ENCODE peak calls at places on chromosomes 12 and 14, in four cellular contexts. D is GM12878, Y is K562, B is HepG2. F is an unnamed sample.

GRCh38 chr12:7180685-7181084 is 8.8 kb upstream of the PEX5 start:
- DNase-seq in Y (no peak), B (no peak), D (no peak), F (no peak)

GRCh38 chr14:65948302-65948701 is 535.8 kb downstream of the FUT8 start:
- DNase-seq in Y (no peak), B (peak), D (no peak), F (no peak)

GRCh38 chr14:36442824-36443241 is 77.2 kb downstream of the NKX2-1 start:
- DNase-seq in B (no peak), D (no peak), Y (no peak), F (no peak)

GRCh38 chr14:51774209-51774608 is 86.2 kb upstream of the GNG2 start:
- DNase-seq in B (no peak), D (no peak), Y (no peak), F (no peak)

GRCh38 chr14:62181591-62181990 is 419.4 kb downstream of the SNAPC1 start:
- DNase-seq in D (no peak), B (no peak), Y (no peak), F (no peak)

GRCh38 chr14:58772061-58772604 is 134.4 kb downstream of the DACT1 start:
- DNase-seq in Y (no peak), D (no peak), B (no peak), F (no peak)

GRCh38 chr12:123892180-123892559 is 80.5 kb downstream of the CCDC92 start:
- DNase-seq in Y (no peak), D (no peak), B (no peak), F (no peak)

GRCh38 chr14:83556065-83556464 is 1973.9 kb upstream of the FLRT2 start:
- DNase-seq in B (no peak), D (no peak), Y (no peak), F (no peak)

GRCh38 chr12:109772622-109773321 is 59.1 kb downstream of the FAM222A start:
- DNase-seq in D (no peak), B (no peak), Y (no peak), F (no peak)

GRCh38 chr14:23373041-23373440 is 432 bp downstream of the IL25 start:
- DNase-seq in D (no peak), B (no peak), Y (no peak), F (no peak)

GRCh38 chr14:104930526-104931322 is 6.0 kb downstream of the PLD4 start:
- DNase-seq in B (no peak), Y (no peak), D (no peak), F (peak)

GRCh38 chr14:61651355-61651754 is 44.0 kb upstream of the HIF1A start:
- DNase-seq in B (no peak), Y (no peak), D (no peak), F (no peak)

GRCh38 chr12:94240171-94240570 is 91.8 kb downstream of the PLXNC1 start:
- DNase-seq in D (peak), Y (no peak), B (no peak), F (no peak)

GRCh38 chr14:101121399-101122113 is 218.0 kb upstream of the RTL1 start:
- DNase-seq in D (no peak), Y (no peak), B (no peak), F (no peak)

GRCh38 chr12:42609605-42610004 is 20.1 kb upstream of the PRICKLE1 start:
- DNase-seq in Y (no peak), D (no peak), B (no peak), F (no peak)

GRCh38 chr12:108568653-108569154 is 6.3 kb downstream of the ISCU start:
- DNase-seq in Y (no peak), D (peak), B (no peak), F (no peak)

GRCh38 chr14:75452900-75453816 is 25.3 kb downstream of the JDP2 start:
- DNase-seq in Y (no peak), D (no peak), B (peak), F (no peak)

GRCh38 chr14:77158175-77158908 is 16.8 kb upstream of the ZDHHC22 start:
- DNase-seq in D (no peak), Y (peak), B (no peak), F (no peak)

GRCh38 chr14:94994245-94994644 is 163.1 kb downstream of the DICER1 start:
- DNase-seq in B (no peak), D (no peak), Y (no peak), F (no peak)

GRCh38 chr12:104588048-104588942 is 131.5 kb downstream of the CHST11 start:
- DNase-seq in Y (no peak), B (no peak), D (no peak), F (no peak)

GRCh38 chr12:124564232-124564958 is 3.0 kb downstream of the NCOR2 start:
- DNase-seq in Y (no peak), B (no peak), D (no peak), F (no peak)

GRCh38 chr12:105671720-105672119 is 341.2 kb downstream of the C12orf75 start:
- DNase-seq in D (no peak), B (no peak), Y (no peak), F (no peak)

GRCh38 chr12:133081408-133081806 is 684 bp downstream of the ZNF140 start:
- DNase-seq in Y (no peak), D (no peak), B (no peak), F (no peak)

GRCh38 chr14:24425704-24426103 is 3.8 kb downstream of the CBLN3 start:
- DNase-seq in D (no peak), B (peak), Y (peak), F (no peak)

GRCh38 chr12:124565071-124565491 is 2.3 kb downstream of the NCOR2 start:
- DNase-seq in D (no peak), B (no peak), Y (no peak), F (no peak)

GRCh38 chr12:57233357-57234232 is 4.1 kb downstream of the SHMT2 start:
- DNase-seq in Y (no peak), D (no peak), B (no peak), F (no peak)

GRCh38 chr12:102527256-102527720 is 46.9 kb upstream of the IGF1 start:
- DNase-seq in B (no peak), D (no peak), Y (no peak), F (no peak)

GRCh38 chr14:89378119-89378518 is 38.9 kb downstream of the FOXN3 start:
- DNase-seq in D (no peak), B (no peak), Y (no peak), F (no peak)

GRCh38 chr12:48105321-48105866 is 485 bp downstream of the SENP1 start:
- DNase-seq in B (no peak), Y (no peak), D (peak), F (no peak)

GRCh38 chr12:94299846-94300245 is 151.5 kb downstream of the PLXNC1 start:
- DNase-seq in Y (peak), D (no peak), B (peak), F (no peak)

GRCh38 chr12:11771895-11772502 is 122.5 kb downstream of the ETV6 start:
- DNase-seq in B (no peak), Y (no peak), D (no peak), F (no peak)

GRCh38 chr12:11769723-11770514 is 120.4 kb downstream of the ETV6 start:
- DNase-seq in B (no peak), Y (no peak), D (no peak), F (no peak)

GRCh38 chr12:11773889-11774677 is 124.6 kb downstream of the ETV6 start:
- DNase-seq in B (no peak), D (no peak), Y (no peak), F (no peak)

GRCh38 chr12:11768233-11768965 is 118.9 kb downstream of the ETV6 start:
- DNase-seq in B (peak), Y (no peak), D (no peak), F (no peak)

GRCh38 chr12:11771356-11771755 is 121.9 kb downstream of the ETV6 start:
- DNase-seq in Y (no peak), D (no peak), B (no peak), F (no peak)
- TF ChIP-seq FOXK2 in Y (no peak), D (no peak), B (no peak), F (no peak)

DNA sequence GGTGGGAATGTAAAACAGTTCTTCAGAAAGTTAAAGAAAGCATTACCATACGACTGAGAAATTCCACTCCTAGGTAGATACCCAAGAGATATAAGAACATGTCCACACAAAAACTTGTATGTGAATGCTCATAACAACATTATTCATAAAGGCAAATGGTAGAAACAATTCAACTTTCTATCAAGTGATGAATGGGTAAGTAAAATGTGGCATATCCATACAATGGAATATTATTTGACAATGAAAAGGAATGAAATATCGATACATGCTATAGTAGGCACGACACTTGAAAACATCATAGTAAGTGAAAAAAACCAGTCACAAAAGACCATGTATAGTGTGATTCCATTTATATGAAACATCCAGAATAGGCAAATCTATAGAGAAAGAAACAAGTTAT is 71.3 kb downstream of the GALNT8 start:
- DNase-seq in B (no peak), D (no peak), Y (no peak), F (no peak)
- TF ChIP-seq FOXK2 in B (no peak), D (no peak), Y (no peak), F (no peak)

GRCh38 chr14:70721542-70721941 is 79.8 kb downstream of the TTC9 start:
- DNase-seq in D (no peak), Y (no peak), B (peak), F (no peak)
- TF ChIP-seq FOXK2 in D (no peak), Y (no peak), B (no peak), F (no peak)

GRCh38 chr12:54629925-54630324 is 4.8 kb downstream of the LACRT start:
- DNase-seq in Y (no peak), B (no peak), D (no peak), F (no peak)
- TF ChIP-seq FOXK2 in Y (no peak), B (no peak), D (no peak), F (no peak)

GRCh38 chr12:68497702-68498101 is 113.0 kb upstream of the RAP1B start:
- DNase-seq in D (peak), Y (peak), B (no peak), F (no peak)
- TF ChIP-seq FOXK2 in D (no peak), Y (no peak), B (no peak), F (no peak)

DNA sequence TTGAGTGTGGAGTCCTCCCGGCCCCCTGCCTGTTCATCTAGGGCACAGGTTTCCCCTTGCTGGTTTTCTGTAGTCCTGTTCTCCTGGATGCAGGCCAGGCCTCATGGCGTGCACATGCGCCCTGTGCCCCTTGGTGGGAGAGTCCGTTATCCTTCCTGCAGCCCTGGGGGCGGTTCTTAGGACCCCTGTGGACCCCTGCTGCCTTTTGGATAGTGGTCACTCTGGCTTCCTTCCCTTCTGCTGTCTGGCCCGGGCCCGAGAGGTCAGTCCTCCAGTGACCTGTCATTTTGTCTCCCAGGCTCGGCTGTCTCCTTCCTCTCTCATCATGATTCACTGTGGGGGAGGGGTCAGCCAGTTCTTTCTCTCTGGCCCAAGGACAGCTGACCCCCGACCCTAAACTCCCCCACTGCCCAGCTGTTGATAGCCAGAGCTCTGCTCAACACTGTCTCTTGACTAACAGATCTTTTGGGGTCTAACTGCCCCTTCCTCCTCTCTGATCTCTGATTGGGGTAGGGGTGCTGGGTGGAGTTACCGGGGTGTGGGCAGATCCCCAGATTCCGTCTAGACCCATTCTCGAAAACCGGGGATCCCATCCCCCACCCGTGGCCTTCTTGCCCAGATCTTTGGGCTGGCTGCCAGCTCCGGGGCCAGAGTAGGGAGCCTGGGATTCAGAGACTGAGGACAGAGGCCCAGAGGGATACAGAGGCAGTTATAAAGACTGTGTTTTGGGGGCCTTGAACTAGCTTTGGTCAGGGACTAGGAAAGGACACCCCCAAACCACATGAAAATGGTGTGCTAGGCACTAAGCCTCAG is 7.0 kb downstream of the CCND2 start:
- DNase-seq in Y (peak), D (no peak), B (no peak), F (no peak)
- TF ChIP-seq FOXK2 in Y (no peak), D (no peak), B (no peak), F (no peak)

DNA sequence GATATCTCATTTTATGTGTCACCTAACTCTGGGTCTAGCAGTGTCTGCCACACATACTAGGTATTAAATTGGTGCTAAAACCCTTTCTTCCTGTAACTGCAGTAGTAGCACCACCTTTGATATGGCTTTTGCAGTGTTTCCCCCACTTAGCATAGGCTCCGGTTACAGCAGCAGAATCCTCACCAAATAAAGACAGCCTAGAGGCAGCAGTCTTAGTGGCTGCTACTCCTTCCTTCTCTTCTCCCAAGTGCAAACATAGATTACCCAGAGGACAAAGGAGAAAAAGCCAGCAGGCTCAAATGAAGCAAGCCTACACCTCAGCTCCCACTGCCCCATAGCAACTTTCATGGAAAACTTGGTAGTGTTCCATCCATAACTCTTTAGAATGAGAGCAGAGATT is 30.1 kb upstream of the ABCC9 start:
- DNase-seq in B (no peak), Y (no peak), D (no peak), F (no peak)
- TF ChIP-seq FOXK2 in B (no peak), Y (no peak), D (no peak), F (no peak)

GRCh38 chr12:118611295-118611694 is 234.9 kb downstream of the SUDS3 start:
- DNase-seq in B (no peak), Y (no peak), D (no peak), F (no peak)
- TF ChIP-seq FOXK2 in B (no peak), Y (no peak), D (no peak), F (no peak)

F was measured in HEK293T.